ENCODE peak calls at places on chromosomes 12 and 14, in eight cellular contexts. W is K562, G is cardiac muscle cell, R is astrocyte, N is esophagus squamous epithelium, B is NB4, Q is kidney, S is BJ. I is an unnamed sample.

GRCh38 chr14:58082491-58083098 is 69.4 kb downstream of the ARMH4 start:
- DNase-seq in W (peak; percentile 18), G (no peak), R (peak; percentile 91), N (no peak), B (peak; percentile 26), Q (no peak), S (peak; percentile 78), I (peak; percentile 88)

GRCh38 chr12:54126696-54127537 is 61.9 kb downstream of the SMUG1 start:
- DNase-seq in W (no peak), G (no peak), R (no peak), N (no peak), B (peak; percentile 24), Q (peak; percentile 93), S (no peak), I (no peak)

GRCh38 chr14:56271988-56272387 is 153.8 kb downstream of the PELI2 start:
- DNase-seq in W (no peak), G (no peak), R (peak; percentile 95), N (no peak), B (no peak), Q (no peak), S (peak; percentile 22), I (no peak)

GRCh38 chr12:43835656-43836454 is at the start of gene TMEM117:
- DNase-seq in W (peak; percentile 65), G (peak; percentile 79), R (peak; percentile 38), N (peak; percentile 3), B (peak; percentile 79), Q (peak; percentile 88), S (peak; percentile 9), I (no peak)

GRCh38 chr14:91946313-91947195 is 940 bp downstream of the FBLN5 start:
- DNase-seq in W (no peak), G (no peak), R (peak; percentile 22), N (no peak), B (no peak), Q (no peak), S (no peak), I (no peak)

GRCh38 chr14:102125546-102125945 is 14.2 kb upstream of the WDR20 start:
- DNase-seq in W (no peak), G (no peak), R (no peak), N (no peak), B (no peak), Q (no peak), S (no peak), I (peak; percentile 95)

GRCh38 chr12:101713059-101713682 is 15.7 kb downstream of the CHPT1 start:
- DNase-seq in W (no peak), G (peak; percentile 53), R (no peak), N (no peak), B (no peak), Q (peak; percentile 75), S (no peak), I (no peak)

GRCh38 chr12:39972119-39972518 is 133.8 kb downstream of the SLC2A13 start:
- DNase-seq in W (peak; percentile 9), G (no peak), R (peak; percentile 36), N (no peak), B (peak; percentile 90), Q (no peak), S (peak; percentile 9), I (peak; percentile 59)

GRCh38 chr14:61565836-61566536 is 129.3 kb upstream of the HIF1A start:
- DNase-seq in W (no peak), G (no peak), R (peak; percentile 93), N (no peak), B (no peak), Q (no peak), S (no peak), I (no peak)

GRCh38 chr14:44154446-44154845 is 352.6 kb downstream of the FSCB start:
- DNase-seq in W (no peak), G (no peak), R (no peak), N (no peak), B (no peak), Q (peak; percentile 41), S (no peak), I (no peak)

GRCh38 chr14:44154889-44155288 is 352.2 kb downstream of the FSCB start:
- DNase-seq in W (no peak), G (no peak), R (no peak), N (no peak), B (no peak), Q (no peak), S (no peak), I (no peak)

GRCh38 chr14:44151120-44151519 is 356.0 kb downstream of the FSCB start:
- DNase-seq in W (no peak), G (no peak), R (no peak), N (no peak), B (no peak), Q (no peak), S (no peak), I (no peak)

DNA sequence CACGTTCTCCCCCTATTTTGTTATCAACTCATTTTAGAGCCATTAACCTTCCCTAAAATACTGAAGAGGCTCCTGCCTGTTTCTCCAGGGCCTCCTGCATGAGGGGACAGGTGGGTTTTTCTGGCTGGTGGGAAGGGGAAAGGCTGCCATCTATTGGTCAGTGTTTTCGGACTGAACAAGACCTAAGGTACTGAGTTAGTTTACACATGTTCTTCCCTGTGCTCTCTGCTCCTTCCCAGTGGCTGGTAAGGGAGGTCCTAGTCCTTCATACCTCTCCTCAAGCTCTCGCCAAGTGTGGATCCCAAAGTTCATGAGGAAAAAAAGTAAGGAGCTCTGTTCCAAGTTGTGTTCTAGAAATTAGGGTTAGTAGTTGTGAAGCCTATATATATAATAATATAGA is 357.5 kb downstream of the FSCB start:
- DNase-seq in W (no peak), G (peak; percentile 68), R (no peak), N (no peak), B (peak; percentile 49), Q (no peak), S (no peak), I (no peak)
- TF ChIP-seq CTCF in W (no peak), G (peak; percentile 57), R (no peak), N (no peak), B (peak; percentile 46), Q (peak; percentile 4), S (no peak), I (peak; percentile 48)

DNA sequence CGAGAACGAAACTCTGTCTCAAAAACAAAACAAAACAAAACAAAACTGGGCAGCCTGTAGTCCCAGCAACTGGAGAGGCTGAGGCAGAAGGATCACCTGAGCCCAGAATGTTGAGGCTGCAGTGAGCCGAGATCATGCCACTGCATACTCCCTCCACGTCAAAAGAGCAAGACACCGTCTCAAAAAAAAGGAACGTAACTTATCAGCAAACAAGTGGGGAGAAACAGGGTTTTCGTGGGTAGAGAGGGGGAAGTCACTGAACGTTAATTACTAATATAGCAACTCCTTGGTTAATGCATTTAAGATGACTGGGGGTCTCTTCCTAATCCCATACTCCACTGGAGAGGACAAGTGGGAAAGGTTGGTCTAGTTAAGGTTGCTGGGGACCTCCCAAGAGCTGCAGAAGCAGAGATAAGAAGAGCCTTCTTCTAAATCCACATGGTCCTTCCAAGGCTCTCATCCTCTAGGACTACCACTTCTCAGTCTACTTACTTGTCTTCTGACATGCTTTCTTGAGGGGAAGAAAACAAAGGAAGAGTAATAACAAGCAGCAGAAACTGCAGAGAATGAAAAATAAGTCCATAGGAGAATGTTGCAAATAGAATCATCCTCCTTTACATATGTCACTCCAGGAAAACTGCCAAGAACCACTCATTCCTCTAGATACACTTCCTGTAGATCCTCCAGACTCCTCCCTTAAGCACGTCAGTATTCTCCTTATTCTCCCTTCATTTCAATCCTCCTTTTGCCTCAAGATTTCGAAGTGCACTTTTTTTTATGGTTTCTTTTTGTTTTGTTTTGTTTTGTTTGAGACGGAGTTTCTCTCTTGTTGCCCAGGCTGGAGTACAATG is 5.8 kb downstream of the NUMB start:
- DNase-seq in W (no peak), G (no peak), R (peak; percentile 83), N (no peak), B (peak; percentile 50), Q (no peak), S (no peak), I (no peak)
- H3K4me3 ChIP-seq in W (peak overlapping the region; percentile 9), G (no peak overlapping the region), R (no peak overlapping the region), N (no peak overlapping the region), B (no peak overlapping the region), Q (no peak overlapping the region), S (no peak overlapping the region), I (no peak overlapping the region)

GRCh38 chr12:88388566-88389269 is 191.6 kb downstream of the KITLG start:
- DNase-seq in W (no peak), G (no peak), R (peak; percentile 43), N (no peak), B (peak; percentile 20), Q (no peak), S (no peak), I (no peak)

GRCh38 chr12:88391556-88391955 is 188.7 kb downstream of the KITLG start:
- DNase-seq in W (no peak), G (no peak), R (peak; percentile 88), N (no peak), B (no peak), Q (no peak), S (peak; percentile 71), I (peak; percentile 49)

GRCh38 chr12:88390811-88391210 is 189.5 kb downstream of the KITLG start:
- DNase-seq in W (no peak), G (no peak), R (no peak), N (no peak), B (no peak), Q (no peak), S (no peak), I (no peak)

GRCh38 chr12:88393017-88393767 is 187.1 kb downstream of the KITLG start:
- DNase-seq in W (peak; percentile 10), G (peak; percentile 27), R (peak; percentile 10), N (no peak), B (peak; percentile 56), Q (no peak), S (no peak), I (no peak)
- TF ChIP-seq CTCF in W (peak; percentile 7), G (peak; percentile 52), R (no peak), N (peak; percentile 42), B (peak; percentile 60), Q (no peak), S (peak; percentile 33), I (peak; percentile 64)

DNA sequence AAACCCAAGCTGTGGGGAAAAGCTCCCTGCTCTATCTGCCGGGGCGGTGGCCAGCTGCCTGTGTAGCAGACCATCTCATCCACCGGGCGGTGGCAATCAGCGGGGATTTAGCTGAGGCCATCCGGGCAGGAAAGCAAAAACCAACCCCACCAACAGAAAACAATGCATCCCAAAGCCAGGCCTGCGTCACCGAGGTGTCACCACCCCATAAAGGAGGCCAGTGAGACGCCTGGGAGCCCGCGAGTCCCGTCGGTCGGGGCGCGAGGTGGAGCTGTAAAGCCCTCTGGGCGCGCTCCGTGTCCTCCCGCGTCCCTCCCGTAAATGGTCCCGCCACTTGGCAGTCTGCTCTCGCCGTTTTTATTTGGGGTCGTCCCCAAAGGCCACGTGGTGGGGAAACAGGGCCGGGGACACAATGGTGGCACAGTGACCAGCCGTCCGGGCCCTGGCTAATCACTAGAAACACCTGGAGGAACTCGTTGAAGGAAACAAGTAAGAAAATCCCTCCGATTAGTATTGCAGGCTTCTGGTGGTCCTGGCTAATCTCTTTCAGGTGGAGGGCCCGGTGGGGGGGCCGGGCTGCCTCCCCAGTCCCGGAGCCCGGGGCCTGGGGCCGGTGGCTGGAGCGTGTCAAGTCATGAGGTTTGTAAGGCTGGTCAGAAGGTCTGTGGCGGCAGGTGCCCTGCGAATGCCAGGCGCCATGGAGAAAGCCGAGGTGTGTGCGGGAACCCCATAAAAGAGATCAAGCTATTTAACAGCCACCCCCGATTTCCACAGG is 94.7 kb upstream of the GSC start:
- DNase-seq in W (no peak), G (no peak), R (no peak), N (no peak), B (no peak), Q (no peak), S (no peak), I (no peak)
- H3K4me3 ChIP-seq in W (no peak overlapping the region), G (no peak overlapping the region), R (no peak overlapping the region), N (no peak overlapping the region), B (no peak overlapping the region), Q (no peak overlapping the region), S (no peak overlapping the region), I (no peak overlapping the region)

GRCh38 chr14:52473557-52473956 is 78.7 kb downstream of the TXNDC16 start:
- DNase-seq in W (no peak), G (no peak), R (peak; percentile 17), N (no peak), B (peak; percentile 46), Q (no peak), S (no peak), I (no peak)
- TF ChIP-seq CTCF in W (no peak), G (peak; percentile 40), R (no peak), N (peak; percentile 53), B (no peak), Q (peak; percentile 41), S (peak; percentile 20), I (peak; percentile 46)

I was measured in epithelial cell of proximal tubule.